ENCODE peak calls at places on chromosomes 4 and X, in seven cellular contexts. B, M, U, R, H, L and Q are unnamed samples.
A peak's percentile ranks its signal among the peaks of the same experiment; 100 is the strongest.

GRCh38 chr4:86976801-86977485 is 42.1 kb downstream of the AFF1 start:
- DNase-seq in U (no peak), H (no peak), M (no peak), B (no peak), L (no peak), R (no peak), Q (no peak)

GRCh38 chrX:16771483-16772398 is 14.5 kb upstream of the TXLNG start:
- DNase-seq in U (peak; percentile 21), L (peak; percentile 60), B (no peak), H (no peak), M (no peak), R (peak; percentile 39), Q (peak; percentile 86)

GRCh38 chr4:155434904-155435303 is 58.1 kb upstream of the MAP9 start:
- DNase-seq in R (no peak), B (no peak), U (no peak), H (no peak), L (no peak), M (no peak), Q (no peak)

GRCh38 chr4:6020633-6021032 is 2.4 kb upstream of the C4orf50 start:
- DNase-seq in R (no peak), B (no peak), M (no peak), L (no peak), H (no peak), U (no peak), Q (no peak)

GRCh38 chrX:10884246-10884645 is 226.9 kb upstream of the HCCS start:
- DNase-seq in H (no peak), M (no peak), R (no peak), L (peak; percentile 10), U (no peak), B (no peak), Q (no peak)

GRCh38 chrX:123860506-123860840 is 620 bp downstream of the XIAP start:
- DNase-seq in U (peak; percentile 14), R (no peak), M (peak; percentile 10), L (no peak), H (no peak), B (peak; percentile 7), Q (no peak)

GRCh38 chr4:16259531-16260246 is 33.4 kb upstream of the TAPT1 start:
- DNase-seq in B (no peak), H (no peak), U (no peak), M (no peak), L (no peak), R (no peak), Q (no peak)

GRCh38 chr4:76747613-76748012 is 150.3 kb downstream of the SOWAHB start:
- DNase-seq in L (no peak), R (no peak), H (no peak), U (no peak), M (no peak), B (no peak), Q (no peak)

GRCh38 chr4:75881476-75881875 is 20.8 kb downstream of the PPEF2 start:
- DNase-seq in M (no peak), U (no peak), B (no peak), H (no peak), R (no peak), L (no peak), Q (no peak)

GRCh38 chr4:21304061-21304541 is 603.8 kb downstream of the PACRGL start:
- DNase-seq in U (no peak), B (peak; percentile 32), L (no peak), R (no peak), H (no peak), M (no peak), Q (no peak)

GRCh38 chrX:135528756-135529155 is 8.3 kb downstream of the INTS6L start:
- DNase-seq in L (no peak), U (no peak), B (no peak), R (no peak), H (no peak), M (no peak), Q (no peak)